ENCODE peak calls at places on chromosome 10, in four cellular contexts. S is right lobe of liver, H is body of pancreas, G is A549. K is an unnamed sample.

GRCh38 chr10:88707429-88708110 is 1.5 kb downstream of the LIPK start:
- DNase-seq in S (no peak), H (no peak), G (peak), K (no peak)

GRCh38 chr10:5582736-5583135 is 58.0 kb downstream of the CALML3 start:
- DNase-seq in S (no peak), H (no peak), G (no peak), K (no peak)

GRCh38 chr10:58570979-58571378 is 58.3 kb downstream of the BICC1 start:
- DNase-seq in H (no peak), G (no peak), S (no peak), K (no peak)

GRCh38 chr10:21985541-21985940 is 18.0 kb downstream of the DNAJC1 start:
- DNase-seq in S (no peak), H (no peak), G (no peak), K (no peak)

GRCh38 chr10:111297351-111297848 is 220.6 kb downstream of the ADRA2A start:
- DNase-seq in H (no peak), S (no peak), G (no peak), K (no peak)

GRCh38 chr10:78977761-78978305 is 90.9 kb upstream of the ZMIZ1 start:
- DNase-seq in S (peak), H (peak), G (peak), K (no peak)

GRCh38 chr10:102868976-102869289 is 337 bp upstream of the AS3MT start:
- DNase-seq in G (no peak), S (no peak), H (no peak), K (no peak)

GRCh38 chr10:3500408-3500856 is 284.6 kb downstream of the KLF6 start:
- DNase-seq in S (no peak), G (peak), H (peak), K (peak)

GRCh38 chr10:74332398-74332797 is 181.4 kb downstream of the ADK start:
- DNase-seq in G (no peak), S (no peak), H (no peak), K (no peak)

GRCh38 chr10:17808971-17809841 is at the start of gene MRC1:
- DNase-seq in G (no peak), S (peak), H (no peak), K (peak)

GRCh38 chr10:6037422-6037821 is 24.7 kb downstream of the IL2RA start:
- DNase-seq in S (no peak), G (no peak), H (no peak), K (no peak)

GRCh38 chr10:92688927-92689662 is 660 bp upstream of the HHEX start:
- DNase-seq in S (peak), G (peak), H (peak), K (peak)

GRCh38 chr10:18043148-18043547 is 91.4 kb downstream of the SLC39A12 start:
- DNase-seq in S (no peak), H (no peak), G (no peak), K (no peak)

GRCh38 chr10:109924100-109924499 is 789 bp upstream of the XPNPEP1 start:
- DNase-seq in G (no peak), H (peak), S (no peak), K (no peak)

GRCh38 chr10:109924947-109925620 is 1.8 kb upstream of the XPNPEP1 start:
- DNase-seq in S (no peak), H (no peak), G (no peak), K (no peak)

GRCh38 chr10:109926141-109926745 is 2.9 kb upstream of the XPNPEP1 start:
- DNase-seq in G (no peak), S (no peak), H (no peak), K (no peak)

GRCh38 chr10:109922353-109922975 is 847 bp downstream of the XPNPEP1 start:
- DNase-seq in S (no peak), G (no peak), H (peak), K (no peak)

DNA sequence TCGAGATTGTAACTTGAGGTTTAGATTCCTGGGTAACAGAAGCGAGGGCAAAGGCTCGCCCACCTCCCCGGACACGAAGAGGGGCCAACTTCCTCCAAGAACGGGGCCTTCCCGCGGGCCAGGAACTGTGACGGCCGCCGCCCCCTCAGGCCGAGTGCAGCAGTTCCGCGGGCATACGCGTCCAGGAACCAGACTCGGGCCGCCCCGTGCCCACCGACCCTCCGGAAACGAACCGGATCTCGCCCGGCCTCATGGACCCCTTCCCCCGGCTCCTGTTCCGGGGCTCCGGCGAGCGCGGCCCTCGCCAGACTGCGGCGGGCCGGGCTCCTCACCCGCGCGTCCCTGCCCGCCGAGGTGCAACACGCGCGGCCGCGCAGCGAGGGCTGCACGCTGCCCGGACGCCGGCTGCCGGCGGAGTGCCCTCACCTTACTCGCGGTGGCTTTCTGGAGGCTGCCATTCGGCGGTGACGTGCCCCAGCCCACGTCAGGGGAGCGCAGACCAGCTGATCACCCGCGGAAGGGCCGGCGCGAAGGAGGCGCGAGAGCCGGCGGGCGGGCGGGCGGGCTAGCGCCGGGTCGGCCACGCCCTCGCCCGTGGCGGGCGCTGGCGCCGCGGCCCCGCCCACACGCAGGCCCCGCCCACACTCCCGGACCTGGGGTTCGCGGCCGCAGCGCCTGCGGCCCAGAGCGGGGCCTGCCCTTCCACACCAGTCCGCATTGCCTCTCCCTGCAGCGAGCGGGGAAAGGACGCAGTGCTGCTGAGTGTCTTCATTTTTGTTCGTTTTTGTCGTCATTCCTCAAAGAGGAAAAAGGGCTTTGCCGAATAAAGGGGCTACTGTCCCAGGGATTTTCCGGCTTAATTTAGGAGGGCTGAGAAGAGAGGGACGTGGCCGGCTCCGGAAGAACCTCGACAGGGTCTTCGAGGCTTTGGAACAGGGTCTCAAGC is at the start of gene XPNPEP1:
- DNase-seq in H (peak), S (peak), G (peak), K (peak)
- TF ChIP-seq POLR2A in H (peak), S (peak), G (peak), K (peak)

DNA sequence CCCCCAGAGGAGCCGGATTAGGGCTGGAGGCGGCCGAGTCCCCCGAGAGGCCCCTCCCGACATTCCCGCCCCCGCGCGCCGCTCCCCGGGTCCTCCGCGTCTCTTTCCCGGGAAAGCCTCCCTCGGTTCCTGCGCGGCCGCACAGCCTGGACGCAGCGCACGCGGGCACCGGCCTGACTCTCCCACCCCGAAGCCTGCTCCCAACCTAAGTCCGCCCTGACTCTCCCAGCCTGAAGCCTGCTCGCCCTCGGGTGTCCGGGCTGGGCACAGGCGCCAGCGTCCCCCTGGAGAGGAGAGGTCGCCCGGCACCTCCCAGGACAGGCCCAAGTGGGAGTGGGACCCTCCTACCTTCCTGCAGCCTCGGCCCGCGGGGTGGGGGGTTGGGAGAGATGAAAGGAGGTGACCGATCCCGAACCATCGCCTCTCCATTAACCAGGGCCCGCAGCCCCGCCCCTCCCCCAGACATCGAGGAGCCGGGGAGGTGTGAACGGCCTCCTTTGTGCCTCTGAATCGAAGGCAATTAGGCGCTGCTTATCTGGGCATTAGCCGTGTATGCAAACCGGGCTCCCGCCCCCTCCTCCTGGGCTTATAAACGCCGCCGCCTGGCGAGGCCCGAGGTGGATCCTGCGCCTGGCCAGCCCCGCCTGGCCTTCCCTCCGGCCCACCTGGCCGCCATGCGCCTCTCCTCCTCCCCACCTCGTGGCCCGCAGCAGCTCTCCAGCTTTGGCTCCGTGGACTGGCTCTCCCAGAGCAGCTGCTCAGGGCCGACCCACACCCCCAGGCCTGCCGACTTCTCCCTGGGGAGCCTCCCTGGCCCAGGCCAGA is at the start of gene VENTX:
- DNase-seq in H (no peak), S (no peak), G (no peak), K (no peak)
- H3K27ac ChIP-seq in H (no peak), S (no peak), G (no peak), K (no peak)

GRCh38 chr10:119165171-119166110 is at the start of gene SFXN4:
- DNase-seq in S (peak), G (peak), H (peak), K (peak)
- TF ChIP-seq POLR2A in S (peak), G (peak), H (peak), K (peak)

GRCh38 chr10:19815478-19816419 is 483 bp upstream of the PLXDC2 start:
- DNase-seq in H (peak), S (peak), G (peak), K (peak)
- H3K27ac ChIP-seq in H (peak), S (peak), G (no peak), K (peak)

DNA sequence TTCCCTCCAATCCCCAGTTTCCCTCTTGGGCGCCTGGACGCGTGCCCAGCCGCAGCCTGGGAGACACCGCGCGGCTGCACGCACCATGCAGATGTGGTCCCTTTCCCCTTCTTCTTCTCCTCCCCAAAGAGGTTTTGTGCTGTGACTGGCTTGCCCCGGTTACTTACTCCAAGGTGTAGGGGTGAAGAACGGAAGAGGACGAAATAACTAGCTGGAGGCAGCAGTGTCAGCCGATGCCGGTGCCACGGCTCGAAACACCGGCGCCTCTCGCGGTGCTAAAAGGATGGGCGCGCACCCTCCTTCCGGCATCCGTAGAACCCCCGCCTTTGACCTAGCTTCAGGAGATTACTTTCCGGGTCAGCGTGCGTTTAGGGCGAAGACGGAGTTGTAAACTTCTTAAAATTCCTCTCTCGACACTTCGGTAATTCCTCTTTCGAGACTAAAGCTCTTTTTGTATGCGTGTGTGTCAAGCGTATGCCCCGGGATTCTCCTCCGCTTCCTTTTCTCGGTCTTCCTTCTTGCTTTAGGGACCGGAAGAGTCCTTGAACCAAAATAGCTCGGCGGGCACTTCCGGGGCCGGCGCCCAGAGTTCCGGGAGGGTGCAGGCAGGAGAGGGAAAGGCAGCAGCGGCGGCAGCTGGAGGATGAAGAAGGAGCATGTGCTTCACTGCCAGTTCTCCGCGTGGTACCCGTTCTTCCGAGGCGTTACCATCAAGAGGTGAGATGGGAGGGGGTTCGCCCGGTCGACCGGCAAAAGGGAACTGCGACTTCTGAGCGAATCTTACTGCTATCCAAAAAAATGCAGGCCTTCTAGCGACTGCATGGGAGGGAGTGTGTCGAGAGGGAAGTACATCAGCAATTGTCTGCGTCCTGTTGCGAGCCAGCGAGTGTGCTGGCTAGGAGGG is at the start of the genes CDC123 and NUDT5:
- DNase-seq in G (peak), H (peak), S (peak), K (peak)
- TF ChIP-seq POLR2A in G (peak), H (no peak), S (peak), K (no peak)

DNA sequence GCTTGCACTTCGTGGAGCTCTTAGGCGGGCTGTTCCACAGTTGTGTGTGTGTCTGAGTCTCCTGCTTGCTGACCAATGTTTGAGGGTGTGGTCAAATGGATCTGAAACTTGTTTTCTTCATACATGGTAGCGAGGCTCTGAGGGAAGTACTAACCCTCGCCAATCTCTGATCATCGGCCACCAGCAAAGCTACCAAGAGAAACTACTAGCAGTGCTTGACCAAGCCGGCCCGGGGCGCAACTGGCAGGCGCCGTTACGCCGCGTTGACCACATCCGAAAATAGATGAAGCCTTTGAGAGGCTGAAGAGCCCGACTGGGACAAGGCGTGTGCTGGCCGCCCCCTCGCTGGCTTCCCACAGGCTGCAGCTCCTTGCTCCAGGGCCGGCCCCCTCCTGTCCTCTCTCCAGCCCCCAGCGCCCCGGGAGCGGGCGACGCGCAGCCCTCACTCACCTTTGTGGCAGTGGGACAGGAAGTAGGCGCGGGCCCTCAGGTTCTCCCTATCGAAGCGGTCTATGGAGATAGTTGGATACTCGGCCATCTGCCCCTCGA is 370 bp downstream of the DCLRE1C start:
- DNase-seq in S (no peak), G (peak), H (peak), K (peak)
- H3K27ac ChIP-seq in S (peak), G (peak), H (peak), K (peak)

GRCh38 chr10:132925071-132925561 is 17.3 kb downstream of the CFAP46 start:
- DNase-seq in G (no peak), H (no peak), S (peak), K (no peak)
- TF ChIP-seq POLR2A in G (no peak), H (no peak), S (no peak), K (no peak)

GRCh38 chr10:82409671-82410070 is 534.7 kb downstream of the NRG3 start:
- DNase-seq in G (no peak), H (no peak), S (no peak), K (no peak)
- H3K27ac ChIP-seq in G (no peak), H (no peak), S (no peak), K (no peak)